ENCODE peak calls at places on chromosomes 5 and 9, in six cellular contexts. Y is neuronal stem cell, J is IMR-90, D is H9, I is mesenchymal stem cell, Z is H1. H is an unnamed sample.

GRCh38 chr5:150595466-150596031 is 44.9 kb upstream of the SYNPO start:
- DNase-seq in Y (no peak), J (no peak), D (no peak), I (peak; percentile 47), Z (no peak), H (peak; percentile 68)

GRCh38 chr9:99593621-99594020 is 228.1 kb upstream of the NR4A3 start:
- DNase-seq in Y (no peak), J (no peak), D (no peak), I (no peak), Z (no peak), H (no peak)

GRCh38 chr5:53923969-53924876 is 363.8 kb downstream of the NDUFS4 start:
- DNase-seq in Y (no peak), J (peak; percentile 62), D (no peak), I (peak; percentile 9), Z (no peak), H (no peak)

GRCh38 chr5:157913575-157913974 is 54.6 kb upstream of the CLINT1 start:
- DNase-seq in Y (peak; percentile 68), J (no peak), D (no peak), I (no peak), Z (no peak), H (peak; percentile 80)

GRCh38 chr9:133100518-133101355 is 20.3 kb downstream of the RALGDS start:
- DNase-seq in Y (no peak), J (no peak), D (no peak), I (no peak), Z (no peak), H (no peak)

GRCh38 chr5:42718591-42718990 is 38.0 kb upstream of the CCDC152 start:
- DNase-seq in Y (no peak), J (no peak), D (no peak), I (no peak), Z (no peak), H (no peak)

GRCh38 chr5:96855041-96855872 is 21.0 kb upstream of the ERAP2 start:
- DNase-seq in Y (no peak), J (peak; percentile 84), D (no peak), I (peak; percentile 56), Z (no peak), H (no peak)

GRCh38 chr9:73011346-73011745 is 58.5 kb upstream of the ALDH1A1 start:
- DNase-seq in Y (no peak), J (peak; percentile 1), D (no peak), I (no peak), Z (no peak), H (no peak)

GRCh38 chr5:54628049-54628448 is 110.5 kb downstream of the SNX18 start:
- DNase-seq in Y (no peak), J (no peak), D (no peak), I (no peak), Z (no peak), H (no peak)

GRCh38 chr9:68678430-68678829 is 26.6 kb upstream of the PIP5K1B start:
- DNase-seq in Y (no peak), J (peak; percentile 2), D (peak; percentile 73), I (peak; percentile 6), Z (no peak), H (peak; percentile 60)

GRCh38 chr9:33225319-33226152 is 14.4 kb upstream of the SPINK4 start:
- DNase-seq in Y (peak; percentile 54), J (peak; percentile 84), D (no peak), I (peak; percentile 79), Z (no peak), H (peak; percentile 53)

GRCh38 chr5:76216748-76217147 is 133.6 kb downstream of the SV2C start:
- DNase-seq in Y (no peak), J (no peak), D (no peak), I (no peak), Z (no peak), H (no peak)

GRCh38 chr5:161064297-161064696 is 212.3 kb upstream of the ATP10B start:
- DNase-seq in Y (no peak), J (no peak), D (no peak), I (no peak), Z (no peak), H (peak; percentile 8)

GRCh38 chr9:13552606-13553215 is 273.2 kb upstream of the MPDZ start:
- DNase-seq in Y (no peak), J (no peak), D (no peak), I (no peak), Z (no peak), H (no peak)

GRCh38 chr9:112012026-112012902 is 115.7 kb downstream of the UGCG start:
- DNase-seq in Y (no peak), J (peak; percentile 95), D (no peak), I (peak; percentile 90), Z (no peak), H (no peak)

GRCh38 chr9:128555180-128555721 is 2.9 kb downstream of the SPTAN1 start:
- DNase-seq in Y (peak; percentile 52), J (peak; percentile 79), D (peak; percentile 37), I (peak; percentile 66), Z (no peak), H (peak; percentile 96)

GRCh38 chr5:5235685-5236084 is 95.6 kb downstream of the ADAMTS16 start:
- DNase-seq in Y (no peak), J (no peak), D (no peak), I (no peak), Z (no peak), H (no peak)

GRCh38 chr5:9455826-9456434 is 89.9 kb downstream of the SEMA5A start:
- DNase-seq in Y (peak; percentile 47), J (no peak), D (no peak), I (no peak), Z (no peak), H (peak; percentile 58)

GRCh38 chr9:95102001-95102433 is 215.5 kb downstream of the FANCC start:
- DNase-seq in Y (no peak), J (no peak), D (no peak), I (no peak), Z (no peak), H (no peak)

GRCh38 chr5:59065551-59065950 is 482.7 kb downstream of the RAB3C start:
- DNase-seq in Y (no peak), J (peak; percentile 71), D (no peak), I (no peak), Z (no peak), H (no peak)

DNA sequence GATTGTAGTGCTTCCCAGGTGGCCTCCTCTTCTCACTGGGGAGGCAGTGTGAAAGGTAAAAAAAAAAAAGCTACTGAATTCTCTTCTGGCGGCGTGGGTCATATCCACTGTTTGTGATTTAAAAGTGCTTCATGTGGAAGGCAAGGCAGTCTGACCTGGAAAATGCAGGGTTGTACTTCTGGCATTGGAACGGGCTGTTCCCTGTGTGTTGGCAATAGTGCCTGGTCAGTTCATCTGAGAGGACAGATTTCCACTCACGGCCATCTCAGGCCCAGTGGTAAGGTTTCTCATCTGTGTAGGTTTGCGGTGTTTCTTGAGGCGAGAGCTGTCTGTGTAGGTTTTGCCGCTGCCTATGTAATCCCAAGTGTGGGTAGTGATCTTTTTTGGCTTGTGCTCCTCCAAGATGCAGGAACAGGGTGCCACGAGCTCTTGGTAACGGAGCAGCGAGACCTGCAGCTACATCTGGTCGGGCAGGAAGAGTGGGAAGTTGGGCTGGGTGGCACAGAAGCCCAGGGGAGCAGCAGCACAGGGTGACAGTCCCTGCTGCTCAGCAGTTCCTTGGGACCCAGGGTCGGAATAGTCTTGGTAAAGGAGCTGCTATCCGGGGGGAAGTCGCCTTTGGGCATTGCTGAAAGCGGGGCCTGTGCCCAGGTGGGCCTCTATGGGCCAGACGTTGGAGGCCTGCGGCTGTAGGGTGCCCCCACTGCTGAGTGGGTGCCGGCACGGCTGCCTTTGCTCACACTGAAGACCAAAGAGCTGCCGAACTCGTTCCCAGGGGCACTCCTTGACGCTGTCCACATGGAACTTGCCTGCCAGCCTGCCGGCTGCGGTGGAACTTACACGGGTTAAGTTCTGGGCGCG is 11.2 kb downstream of the RCL1 start:
- DNase-seq in Y (no peak), J (no peak), D (no peak), I (no peak), Z (no peak), H (no peak)
- H3K27ac ChIP-seq in Y (no peak overlapping the region), J (no peak overlapping the region), D (no peak overlapping the region), I (no peak overlapping the region), Z (no peak overlapping the region), H (no peak overlapping the region)

GRCh38 chr5:56002303-56002702 is 7.5 kb upstream of the IL6ST start:
- DNase-seq in Y (no peak), J (no peak), D (no peak), I (no peak), Z (no peak), H (no peak)
- H2BK15ac ChIP-seq in Y (no peak overlapping the region), J (no peak overlapping the region), D (no peak overlapping the region), I (no peak overlapping the region), Z (no peak overlapping the region), H (no peak overlapping the region)

GRCh38 chr5:32601623-32602295 is 16.4 kb downstream of the SUB1 start:
- DNase-seq in Y (no peak), J (no peak), D (no peak), I (no peak), Z (no peak), H (no peak)

GRCh38 chr5:32597046-32597629 is 11.8 kb downstream of the SUB1 start:
- DNase-seq in Y (no peak), J (no peak), D (no peak), I (no peak), Z (no peak), H (no peak)

GRCh38 chr5:32600057-32600622 is 14.8 kb downstream of the SUB1 start:
- DNase-seq in Y (no peak), J (peak; percentile 86), D (no peak), I (peak; percentile 47), Z (no peak), H (no peak)

GRCh38 chr5:32598270-32598937 is 13.0 kb downstream of the SUB1 start:
- DNase-seq in Y (no peak), J (no peak), D (no peak), I (no peak), Z (no peak), H (no peak)

DNA sequence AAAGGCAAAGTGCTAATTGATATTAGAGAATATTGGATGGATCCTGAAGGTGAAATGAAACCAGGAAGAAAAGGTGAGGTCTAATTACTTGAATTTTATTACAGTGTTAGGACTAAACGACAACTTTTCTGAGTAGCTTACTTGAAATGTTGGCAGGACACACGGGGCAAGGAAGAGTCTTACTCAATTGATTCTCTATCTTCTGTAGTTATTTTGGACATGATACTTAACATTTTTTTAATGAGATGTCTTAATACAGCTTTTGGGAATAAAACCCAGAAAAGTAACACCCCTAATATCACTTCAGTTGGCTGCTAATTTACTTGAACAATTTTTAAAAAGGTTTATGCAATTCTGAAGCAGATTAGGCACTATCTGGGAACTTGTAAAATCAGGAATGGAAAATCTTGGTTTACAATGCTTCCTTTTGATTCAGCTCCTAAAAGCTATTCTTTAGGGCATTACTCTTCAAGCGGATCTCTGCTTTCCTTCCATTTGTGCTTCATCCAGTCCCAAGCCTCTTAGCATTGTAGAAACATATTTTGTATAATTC is 13.7 kb downstream of the SUB1 start:
- DNase-seq in Y (no peak), J (no peak), D (no peak), I (no peak), Z (no peak), H (no peak)
- H3K27ac ChIP-seq in Y (no peak overlapping the region), J (no peak overlapping the region), D (no peak overlapping the region), I (peak overlapping the region; percentile 5), Z (no peak overlapping the region), H (no peak overlapping the region)

GRCh38 chr9:2291980-2292704 is 277.0 kb downstream of the SMARCA2 start:
- DNase-seq in Y (no peak), J (no peak), D (no peak), I (no peak), Z (no peak), H (peak; percentile 69)

GRCh38 chr9:2290382-2290781 is 275.2 kb downstream of the SMARCA2 start:
- DNase-seq in Y (no peak), J (no peak), D (no peak), I (no peak), Z (no peak), H (peak; percentile 82)

GRCh38 chr9:2288309-2288708 is 273.2 kb downstream of the SMARCA2 start:
- DNase-seq in Y (no peak), J (no peak), D (no peak), I (no peak), Z (no peak), H (no peak)

GRCh38 chr9:2286825-2287455 is 271.8 kb downstream of the SMARCA2 start:
- DNase-seq in Y (no peak), J (no peak), D (no peak), I (no peak), Z (no peak), H (peak; percentile 68)

GRCh38 chr9:2289234-2289755 is 274.1 kb downstream of the SMARCA2 start:
- DNase-seq in Y (no peak), J (no peak), D (no peak), I (no peak), Z (no peak), H (no peak)
- H2BK15ac ChIP-seq in Y (no peak overlapping the region), J (no peak overlapping the region), D (no peak overlapping the region), I (no peak overlapping the region), Z (peak overlapping the region; percentile 62), H (no peak overlapping the region)